ENCODE peak calls at places on chromosome 7, in ten cellular contexts. G, Y, C, L, A, I, O, N, P and Z are unnamed samples.
A peak's percentile ranks its signal among the peaks of the same experiment; 100 is the strongest.

GRCh38 chr7:137932881-137933269 is 69.0 kb downstream of the CREB3L2 start:
- DNase-seq in G (peak; percentile 22), Y (no peak), C (no peak), L (no peak), A (no peak), I (no peak), O (no peak), N (no peak), P (no peak), Z (peak; percentile 33)

GRCh38 chr7:17546206-17546998 is 247.9 kb downstream of the AHR start:
- DNase-seq in G (peak; percentile 14), Y (no peak), C (no peak), L (no peak), A (no peak), I (no peak), O (no peak), N (no peak), P (no peak), Z (peak; percentile 47)

GRCh38 chr7:77753173-77753572 is 45.1 kb downstream of the TMEM60 start:
- DNase-seq in G (no peak), Y (no peak), C (no peak), L (no peak), A (no peak), I (no peak), O (no peak), N (no peak), P (no peak), Z (no peak)

GRCh38 chr7:51233375-51233774 is 83.2 kb downstream of the COBL start:
- DNase-seq in G (no peak), Y (no peak), C (no peak), L (no peak), A (no peak), I (no peak), O (no peak), N (no peak), P (no peak), Z (no peak)

GRCh38 chr7:2040893-2041270 is 191.9 kb downstream of the MAD1L1 start:
- DNase-seq in G (no peak), Y (no peak), C (no peak), L (no peak), A (no peak), I (no peak), O (no peak), N (peak; percentile 26), P (no peak), Z (no peak)

GRCh38 chr7:2710901-2711551 is 23.0 kb downstream of the AMZ1 start:
- DNase-seq in G (peak; percentile 28), Y (no peak), C (peak; percentile 44), L (no peak), A (no peak), I (peak; percentile 72), O (no peak), N (no peak), P (no peak), Z (no peak)

GRCh38 chr7:293681-294439 is 3.9 kb downstream of the FOXL3 start:
- DNase-seq in G (no peak), Y (no peak), C (no peak), L (no peak), A (no peak), I (peak; percentile 30), O (no peak), N (peak; percentile 39), P (no peak), Z (no peak)

GRCh38 chr7:128938524-128939074 is 872 bp downstream of the IRF5 start:
- DNase-seq in G (no peak), Y (no peak), C (no peak), L (no peak), A (no peak), I (peak; percentile 48), O (no peak), N (peak; percentile 17), P (no peak), Z (no peak)

GRCh38 chr7:51316666-51317581 is at the start of gene COBL:
- DNase-seq in G (no peak), Y (no peak), C (no peak), L (no peak), A (peak; percentile 75), I (no peak), O (peak; percentile 24), N (peak; percentile 77), P (no peak), Z (peak; percentile 25)

GRCh38 chr7:149216402-149216801 is 21.1 kb downstream of the ZNF282 start:
- DNase-seq in G (no peak), Y (no peak), C (no peak), L (no peak), A (no peak), I (no peak), O (no peak), N (no peak), P (no peak), Z (no peak)

GRCh38 chr7:12737364-12737763 is 49.9 kb downstream of the ARL4A start:
- DNase-seq in G (no peak), Y (no peak), C (no peak), L (no peak), A (no peak), I (no peak), O (no peak), N (no peak), P (no peak), Z (no peak)

GRCh38 chr7:155374276-155375252 is 76.9 kb downstream of the INSIG1 start:
- DNase-seq in G (no peak), Y (no peak), C (no peak), L (no peak), A (peak; percentile 22), I (no peak), O (no peak), N (peak; percentile 51), P (no peak), Z (no peak)

GRCh38 chr7:27174077-27175004 is at the start of gene HOXA10:
- DNase-seq in G (no peak), Y (no peak), C (no peak), L (no peak), A (peak; percentile 33), I (no peak), O (no peak), N (peak; percentile 59), P (no peak), Z (no peak)

GRCh38 chr7:26081627-26082026 is 70.4 kb upstream of the NFE2L3 start:
- DNase-seq in G (no peak), Y (no peak), C (no peak), L (no peak), A (peak; percentile 25), I (no peak), O (no peak), N (no peak), P (no peak), Z (no peak)

GRCh38 chr7:114255404-114255841 is 159.2 kb upstream of the FOXP2 start:
- DNase-seq in G (no peak), Y (no peak), C (no peak), L (no peak), A (no peak), I (no peak), O (no peak), N (no peak), P (no peak), Z (no peak)

GRCh38 chr7:143975617-143976016 is 21.0 kb downstream of the OR2F1 start:
- DNase-seq in G (no peak), Y (no peak), C (no peak), L (no peak), A (peak; percentile 57), I (no peak), O (no peak), N (no peak), P (no peak), Z (peak; percentile 9)

GRCh38 chr7:70267381-70267780 is 669.1 kb downstream of the AUTS2 start:
- DNase-seq in G (no peak), Y (no peak), C (no peak), L (no peak), A (no peak), I (no peak), O (no peak), N (no peak), P (no peak), Z (no peak)

GRCh38 chr7:117251687-117252086 is 71.2 kb downstream of the WNT2 start:
- DNase-seq in G (no peak), Y (no peak), C (no peak), L (no peak), A (no peak), I (no peak), O (no peak), N (no peak), P (no peak), Z (no peak)

GRCh38 chr7:1542841-1543747 is 12.6 kb downstream of the MAFK start:
- DNase-seq in G (no peak), Y (no peak), C (no peak), L (no peak), A (no peak), I (no peak), O (no peak), N (no peak), P (no peak), Z (peak; percentile 74)

GRCh38 chr7:47147213-47147631 is 434.7 kb downstream of the TNS3 start:
- DNase-seq in G (no peak), Y (no peak), C (no peak), L (no peak), A (no peak), I (no peak), O (no peak), N (no peak), P (no peak), Z (no peak)

GRCh38 chr7:8211725-8212096 is 50.3 kb downstream of the ICA1 start:
- DNase-seq in G (no peak), Y (no peak), C (no peak), L (no peak), A (no peak), I (no peak), O (no peak), N (no peak), P (no peak), Z (no peak)

GRCh38 chr7:12635830-12636229 is 51.6 kb upstream of the ARL4A start:
- DNase-seq in G (no peak), Y (no peak), C (peak; percentile 3), L (no peak), A (no peak), I (no peak), O (no peak), N (no peak), P (no peak), Z (no peak)

GRCh38 chr7:111914287-111914686 is 291.9 kb downstream of the DOCK4 start:
- DNase-seq in G (no peak), Y (no peak), C (no peak), L (no peak), A (no peak), I (no peak), O (no peak), N (no peak), P (no peak), Z (no peak)